ENCODE peak calls at places on chromosomes 3 and 15, in five cellular contexts. A, V, X, N and H are unnamed samples.
A peak's percentile ranks its signal among the peaks of the same experiment; 100 is the strongest.

GRCh38 chr3:62723636-62724217 is 151.5 kb downstream of the CADPS start:
- ATAC-seq in A (no peak), V (peak; percentile 31), X (no peak), N (no peak), H (no peak)

GRCh38 chr3:177468816-177469590 is 271.7 kb upstream of the TBL1XR1 start:
- ATAC-seq in A (no peak), V (no peak), X (no peak), N (no peak), H (no peak)

GRCh38 chr3:168123211-168124173 is 27.8 kb upstream of the GOLIM4 start:
- ATAC-seq in A (no peak), V (no peak), X (no peak), N (no peak), H (no peak)

GRCh38 chr3:171972965-171973364 is 66.4 kb upstream of the FNDC3B start:
- ATAC-seq in A (no peak), V (no peak), X (no peak), N (peak; percentile 38), H (peak; percentile 84)

GRCh38 chr15:100114100-100114499 is 227.7 kb downstream of the ADAMTS17 start:
- ATAC-seq in A (peak; percentile 74), V (no peak), X (no peak), N (no peak), H (peak; percentile 83)

GRCh38 chr3:194658477-194659242 is 13.3 kb downstream of the LSG1 start:
- ATAC-seq in A (no peak), V (no peak), X (no peak), N (no peak), H (no peak)

GRCh38 chr3:186025161-186025560 is 83.7 kb downstream of the ETV5 start:
- ATAC-seq in A (no peak), V (no peak), X (no peak), N (no peak), H (no peak)

GRCh38 chr15:61815356-61816083 is 244.7 kb downstream of the VPS13C start:
- ATAC-seq in A (no peak), V (no peak), X (no peak), N (no peak), H (no peak)

GRCh38 chr3:139447486-139447885 is 28.8 kb downstream of the RBP2 start:
- ATAC-seq in A (no peak), V (no peak), X (no peak), N (no peak), H (no peak)

GRCh38 chr3:33355611-33356010 is 78.4 kb downstream of the FBXL2 start:
- ATAC-seq in A (no peak), V (no peak), X (peak; percentile 66), N (peak; percentile 38), H (no peak)

GRCh38 chr3:40302784-40303183 is 6.7 kb upstream of the EIF1B start:
- ATAC-seq in A (no peak), V (no peak), X (no peak), N (no peak), H (no peak)

GRCh38 chr3:55621648-55622047 is 134.5 kb upstream of the WNT5A start:
- ATAC-seq in A (no peak), V (no peak), X (no peak), N (no peak), H (no peak)

GRCh38 chr3:28343144-28343543 is 5.4 kb upstream of the ZCWPW2 start:
- ATAC-seq in A (no peak), V (peak; percentile 13), X (no peak), N (peak; percentile 39), H (no peak)

GRCh38 chr15:33912326-33912725 is 56.0 kb upstream of the CHRM5 start:
- ATAC-seq in A (no peak), V (no peak), X (no peak), N (no peak), H (no peak)

GRCh38 chr15:73983211-73983727 is 8.8 kb downstream of the STOML1 start:
- ATAC-seq in A (peak; percentile 27), V (no peak), X (peak; percentile 75), N (no peak), H (peak; percentile 67)

GRCh38 chr3:46946856-46947544 is 29.5 kb downstream of the CCDC12 start:
- ATAC-seq in A (peak; percentile 11), V (peak; percentile 15), X (peak; percentile 42), N (no peak), H (no peak)

GRCh38 chr15:38854506-38854905 is 289.9 kb upstream of the RASGRP1 start:
- ATAC-seq in A (no peak), V (no peak), X (no peak), N (no peak), H (no peak)
- TF ChIP-seq EP300 in A (no peak), V (no peak), X (no peak), N (no peak), H (no peak)

GRCh38 chr15:52370010-52370409 is 74.4 kb upstream of the MYO5C start:
- ATAC-seq in A (no peak), V (peak; percentile 83), X (no peak), N (no peak), H (no peak)
- H3K27ac ChIP-seq in A (no peak overlapping the region), V (peak overlapping the region; percentile 5), X (no peak overlapping the region), N (no peak overlapping the region), H (no peak overlapping the region)

GRCh38 chr3:158102660-158103085 is 3.5 kb downstream of the SHOX2 start:
- ATAC-seq in A (no peak), V (no peak), X (no peak), N (no peak), H (no peak)
- H3K4me3 ChIP-seq in A (no peak overlapping the region), V (no peak overlapping the region), X (no peak overlapping the region), N (no peak overlapping the region), H (no peak overlapping the region)

DNA sequence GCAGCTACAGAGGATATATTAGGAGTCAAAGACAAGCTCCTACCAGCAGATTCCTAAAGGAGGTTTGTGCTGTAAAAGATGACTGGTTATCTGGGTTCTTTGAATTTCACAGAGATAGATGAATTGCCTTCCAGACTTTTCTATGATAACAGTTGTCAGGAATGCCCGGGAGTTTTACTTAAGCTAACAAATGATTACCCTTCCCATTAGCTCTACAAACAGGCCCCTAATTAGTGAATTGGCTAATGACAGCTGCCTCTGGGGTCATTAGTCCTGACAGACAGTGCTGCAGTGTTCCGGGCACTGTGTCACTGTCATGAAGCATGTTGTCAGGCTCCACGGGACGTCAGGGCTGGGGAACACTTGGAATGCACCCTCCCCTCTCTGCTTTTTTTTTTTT is 48.8 kb upstream of the PLXNA1 start:
- ATAC-seq in A (no peak), V (no peak), X (no peak), N (no peak), H (no peak)
- TF ChIP-seq EP300 in A (no peak), V (no peak), X (no peak), N (no peak), H (no peak)